ENCODE peak calls at places on chromosome 13, in seven cellular contexts. W is K562, B is GM12878, X is HCT116, P is NT2/D1, C is HepG2, T is H1. K is an unnamed sample.

GRCh38 chr13:91693466-91693865 is 295.0 kb downstream of the GPC5 start:
- DNase-seq in C (no peak), X (no peak), B (no peak), T (no peak), W (no peak), P (no peak), K (no peak)

GRCh38 chr13:113034451-113035208 is 65.6 kb downstream of the MCF2L start:
- DNase-seq in P (no peak), T (no peak), W (peak; percentile 40), B (no peak), X (no peak), C (peak; percentile 52), K (peak; percentile 57)

GRCh38 chr13:112055417-112056206 is 11.3 kb upstream of the SOX1 start:
- DNase-seq in C (no peak), B (no peak), P (no peak), W (no peak), T (no peak), X (no peak), K (no peak)

GRCh38 chr13:108086678-108087077 is 128.7 kb downstream of the LIG4 start:
- DNase-seq in W (no peak), C (no peak), B (no peak), X (no peak), P (peak; percentile 16), T (no peak), K (no peak)

GRCh38 chr13:108922108-108922507 is 292.7 kb downstream of the MYO16 start:
- DNase-seq in P (no peak), T (no peak), B (no peak), X (no peak), C (no peak), W (no peak), K (no peak)

GRCh38 chr13:90592943-90593342 is 754.5 kb upstream of the MIR17HG start:
- DNase-seq in W (no peak), T (no peak), X (no peak), B (no peak), P (no peak), C (no peak), K (no peak)

GRCh38 chr13:103431880-103432279 is 365.7 kb upstream of the SLC10A2 start:
- DNase-seq in W (no peak), B (no peak), X (no peak), C (no peak), P (no peak), T (no peak), K (peak; percentile 57)

GRCh38 chr13:46642254-46642653 is 89.3 kb downstream of the LRCH1 start:
- DNase-seq in B (no peak), C (no peak), W (no peak), T (no peak), P (no peak), X (no peak), K (no peak)

GRCh38 chr13:30355405-30355741 is 48.0 kb upstream of the KATNAL1 start:
- DNase-seq in X (no peak), C (peak; percentile 49), W (peak; percentile 43), B (no peak), T (no peak), P (no peak), K (peak; percentile 51)

GRCh38 chr13:100694722-100695644 is 20.4 kb upstream of the TMTC4 start:
- DNase-seq in C (peak; percentile 55), T (peak; percentile 53), W (peak; percentile 74), B (no peak), P (peak; percentile 38), X (peak; percentile 60), K (peak; percentile 58)

GRCh38 chr13:33366469-33367062 is 81.0 kb upstream of the STARD13 start:
- DNase-seq in C (peak; percentile 66), P (no peak), W (no peak), X (no peak), B (no peak), T (no peak), K (no peak)

GRCh38 chr13:53126803-53127202 is 98.2 kb downstream of the OLFM4 start:
- DNase-seq in W (no peak), B (no peak), P (no peak), X (no peak), T (no peak), C (no peak), K (no peak)

GRCh38 chr13:30654430-30654829 is 36.7 kb downstream of the USPL1 start:
- DNase-seq in X (no peak), T (no peak), W (peak; percentile 14), C (no peak), P (no peak), B (no peak), K (no peak)

GRCh38 chr13:84651288-84651687 is 769.0 kb upstream of the SLITRK1 start:
- DNase-seq in P (no peak), W (no peak), X (no peak), B (no peak), T (no peak), C (peak; percentile 33), K (no peak)

GRCh38 chr13:59266478-59267063 is 897.2 kb downstream of the DIAPH3 start:
- DNase-seq in C (no peak), W (no peak), X (no peak), P (no peak), B (no peak), T (no peak), K (no peak)

GRCh38 chr13:101416181-101417042 is at the start of gene NALCN:
- DNase-seq in C (no peak), B (no peak), T (no peak), X (no peak), P (no peak), W (no peak), K (peak; percentile 82)

GRCh38 chr13:102323012-102323411 is 78.8 kb downstream of the FGF14 start:
- DNase-seq in T (no peak), X (no peak), C (no peak), P (no peak), B (no peak), W (no peak), K (no peak)

GRCh38 chr13:99386911-99387788 is 80.0 kb upstream of the GPR183 start:
- DNase-seq in P (peak; percentile 61), T (peak; percentile 31), W (peak; percentile 66), C (peak; percentile 35), B (peak; percentile 66), X (peak; percentile 12), K (peak; percentile 58)
- TF ChIP-seq YY1 in P (no peak), T (no peak), W (no peak), C (no peak), B (peak; percentile 84), X (no peak), K (no peak)

DNA sequence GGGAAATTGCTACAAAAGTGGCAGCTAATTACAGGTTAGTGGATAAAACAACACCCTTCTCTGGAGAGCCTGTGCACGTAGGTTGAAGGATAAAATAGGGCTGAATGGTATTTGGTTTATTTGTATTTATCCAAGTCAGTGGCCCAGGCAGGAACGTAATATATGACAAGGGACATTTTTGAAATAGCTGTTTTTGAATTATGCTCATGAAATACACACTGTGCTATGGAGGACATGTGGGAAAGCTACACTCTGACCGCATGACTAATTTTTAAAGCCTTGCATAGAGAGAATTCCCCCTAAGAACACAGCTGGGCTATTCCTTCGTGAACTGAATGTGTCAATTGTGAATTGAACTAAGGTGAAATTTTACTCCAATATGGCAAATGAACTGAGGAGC is 292.1 kb upstream of the MAB21L1 start:
- DNase-seq in P (no peak), C (no peak), T (no peak), X (no peak), B (no peak), W (no peak), K (no peak)
- TF ChIP-seq YY1 in P (no peak), C (no peak), T (no peak), X (no peak), B (no peak), W (no peak), K (no peak)

DNA sequence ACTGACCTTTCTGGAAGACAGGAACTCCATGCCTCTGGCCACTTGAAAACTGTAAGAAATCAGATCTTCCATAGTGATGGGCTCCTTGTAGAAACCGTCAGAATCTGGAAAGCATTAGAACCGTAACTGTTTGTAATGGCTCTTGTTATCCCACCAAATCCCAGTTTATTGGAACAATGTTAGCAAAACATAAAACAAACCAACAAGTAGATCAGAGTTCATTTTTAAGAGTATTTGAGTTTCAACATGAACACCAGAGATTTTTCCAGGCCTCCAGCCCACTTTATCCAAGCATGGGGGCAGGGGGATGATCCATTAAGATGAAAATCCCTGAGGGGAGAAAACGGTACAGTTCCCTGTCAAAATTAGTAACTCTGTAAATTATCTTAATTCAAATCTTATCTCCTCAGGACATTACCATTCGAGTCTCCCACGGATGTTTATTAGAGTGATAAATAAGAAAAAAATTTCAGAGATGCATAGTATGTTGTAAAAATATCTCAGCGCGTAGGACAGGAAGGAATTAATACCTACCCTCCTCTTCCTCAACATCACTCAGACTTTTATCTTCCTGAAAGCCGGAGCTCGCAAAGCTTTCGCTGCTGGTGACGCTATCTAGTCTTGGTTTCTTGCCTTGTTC is 172.6 kb downstream of the FLT1 start:
- DNase-seq in P (no peak), W (no peak), T (no peak), B (no peak), X (no peak), C (no peak), K (peak; percentile 37)
- TF ChIP-seq YY1 in P (no peak), W (no peak), T (no peak), B (no peak), X (no peak), C (no peak), K (no peak)

GRCh38 chr13:114124921-114125320 is 7.5 kb downstream of the RASA3 start:
- DNase-seq in W (no peak), B (no peak), T (no peak), C (no peak), P (no peak), X (no peak), K (no peak)
- TF ChIP-seq YY1 in W (no peak), B (no peak), T (no peak), C (no peak), P (no peak), X (no peak), K (no peak)

GRCh38 chr13:79098603-79099002 is 307.5 kb downstream of the RBM26 start:
- DNase-seq in C (no peak), T (no peak), X (no peak), B (no peak), P (no peak), W (no peak), K (no peak)

GRCh38 chr13:79097201-79097600 is 308.9 kb downstream of the RBM26 start:
- DNase-seq in W (no peak), P (no peak), B (no peak), T (no peak), C (no peak), X (no peak), K (no peak)

GRCh38 chr13:79090552-79091159 is 315.4 kb downstream of the RBM26 start:
- DNase-seq in C (no peak), P (no peak), X (no peak), B (no peak), T (no peak), W (no peak), K (no peak)

DNA sequence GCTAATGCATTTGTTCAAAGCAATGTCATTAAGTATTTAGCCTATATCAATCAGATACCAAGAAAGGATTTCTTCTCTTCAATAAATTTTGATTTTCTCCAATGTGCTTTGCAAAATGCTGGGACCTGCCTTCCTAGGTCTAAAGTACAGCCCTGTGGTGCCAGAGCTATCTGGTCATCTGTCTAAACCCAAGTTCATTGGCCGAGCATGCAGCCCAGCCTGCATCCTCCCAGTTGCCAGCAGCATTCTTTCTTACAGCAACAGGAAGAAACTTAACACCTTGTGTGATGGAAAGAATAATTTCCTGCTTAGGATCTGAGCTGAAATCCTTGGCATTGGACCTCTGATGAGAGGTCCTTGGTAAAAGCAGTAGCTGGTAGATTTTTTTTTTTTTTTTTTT is 310.0 kb downstream of the RBM26 start:
- DNase-seq in C (no peak), X (no peak), W (no peak), P (no peak), T (no peak), B (no peak), K (no peak)
- TF ChIP-seq YY1 in C (no peak), X (no peak), W (no peak), P (no peak), T (no peak), B (no peak), K (no peak)

K was measured in SK-N-SH.